ENCODE peak calls at places on chromosome 5, in ten cellular contexts. E, B, T, W, V, R, O, Q, F and S are unnamed samples. For H3K36me3, the result is how much of the 10 kb centered on the place peaks cover.

GRCh38 chr5:14908195-14908594 is 36.6 kb upstream of the ANKH start:
- DNase-seq in E (no peak), B (no peak), T (no peak), W (no peak), V (no peak), R (no peak), O (no peak), Q (no peak), F (no peak), S (no peak)

GRCh38 chr5:127844631-127845030 is 141.4 kb downstream of the CCDC192 start:
- DNase-seq in E (peak), B (no peak), T (no peak), W (no peak), V (no peak), R (no peak), O (peak), Q (no peak), F (no peak), S (no peak)

GRCh38 chr5:55035480-55035879 is 11.4 kb downstream of the GZMK start:
- DNase-seq in E (no peak), B (no peak), T (no peak), W (no peak), V (no peak), R (no peak), O (no peak), Q (no peak), F (no peak), S (no peak)

GRCh38 chr5:1750469-1750868 is 49.2 kb downstream of the MRPL36 start:
- DNase-seq in E (peak), B (peak), T (no peak), W (no peak), V (peak), R (no peak), O (no peak), Q (no peak), F (no peak), S (peak)

GRCh38 chr5:173946353-173946752 is 42.6 kb upstream of the C5orf47 start:
- DNase-seq in E (no peak), B (no peak), T (no peak), W (peak), V (no peak), R (no peak), O (no peak), Q (no peak), F (no peak), S (no peak)

GRCh38 chr5:124663101-124663506 is 83.3 kb downstream of the ZNF608 start:
- DNase-seq in E (no peak), B (no peak), T (no peak), W (peak), V (no peak), R (no peak), O (no peak), Q (no peak), F (no peak), S (no peak)

GRCh38 chr5:134177197-134178171 is 734 bp upstream of the SKP1 start:
- DNase-seq in E (peak), B (peak), T (peak), W (peak), V (peak), R (peak), O (peak), Q (peak), F (peak), S (peak)

GRCh38 chr5:170312666-170313065 is 15.1 kb upstream of the LCP2 start:
- DNase-seq in E (no peak), B (no peak), T (no peak), W (no peak), V (peak), R (no peak), O (no peak), Q (no peak), F (no peak), S (no peak)

GRCh38 chr5:112576298-112576925 is 157.3 kb upstream of the EPB41L4A start:
- DNase-seq in E (no peak), B (no peak), T (no peak), W (no peak), V (no peak), R (no peak), O (no peak), Q (no peak), F (no peak), S (peak)

GRCh38 chr5:74428275-74428674 is 212.3 kb downstream of the ENC1 start:
- DNase-seq in E (no peak), B (no peak), T (no peak), W (no peak), V (no peak), R (no peak), O (no peak), Q (no peak), F (no peak), S (no peak)

GRCh38 chr5:127838661-127839060 is 135.5 kb downstream of the CCDC192 start:
- DNase-seq in E (no peak), B (no peak), T (no peak), W (no peak), V (peak), R (no peak), O (no peak), Q (no peak), F (no peak), S (no peak)

GRCh38 chr5:39138892-39139291 is 64.7 kb upstream of the RICTOR start:
- DNase-seq in E (no peak), B (no peak), T (no peak), W (no peak), V (no peak), R (no peak), O (no peak), Q (no peak), F (no peak), S (no peak)

GRCh38 chr5:161431963-161432362 is 114.6 kb downstream of the GABRB2 start:
- DNase-seq in E (no peak), B (no peak), T (no peak), W (no peak), V (no peak), R (no peak), O (no peak), Q (no peak), F (no peak), S (no peak)

GRCh38 chr5:94433393-94434149 is 184.8 kb downstream of the KIAA0825 start:
- DNase-seq in E (peak), B (no peak), T (peak), W (peak), V (peak), R (no peak), O (no peak), Q (no peak), F (no peak), S (no peak)

GRCh38 chr5:72817076-72817476 is 615 bp downstream of the TNPO1 start:
- DNase-seq in E (peak), B (peak), T (peak), W (peak), V (peak), R (peak), O (peak), Q (no peak), F (peak), S (peak)

GRCh38 chr5:19256036-19256435 is 732.0 kb downstream of the CDH18 start:
- DNase-seq in E (no peak), B (no peak), T (no peak), W (no peak), V (no peak), R (no peak), O (no peak), Q (no peak), F (no peak), S (no peak)

GRCh38 chr5:173711466-173711865 is 95.0 kb upstream of the BOD1 start:
- DNase-seq in E (no peak), B (no peak), T (no peak), W (no peak), V (no peak), R (no peak), O (no peak), Q (no peak), F (no peak), S (no peak)

GRCh38 chr5:82406200-82406773 is 128.1 kb upstream of the RPS23 start:
- DNase-seq in E (no peak), B (no peak), T (no peak), W (no peak), V (peak), R (no peak), O (no peak), Q (no peak), F (no peak), S (no peak)

GRCh38 chr5:7813576-7813975 is 37.4 kb downstream of the CFAP90 start:
- DNase-seq in E (no peak), B (no peak), T (no peak), W (no peak), V (no peak), R (no peak), O (no peak), Q (no peak), F (no peak), S (no peak)

GRCh38 chr5:150781706-150782614 is 3.4 kb downstream of the SMIM3 start:
- DNase-seq in E (peak), B (no peak), T (peak), W (peak), V (no peak), R (no peak), O (peak), Q (no peak), F (no peak), S (no peak)

GRCh38 chr5:136213919-136214493 is 21.0 kb upstream of the SMIM32 start:
- DNase-seq in E (no peak), B (no peak), T (no peak), W (no peak), V (no peak), R (no peak), O (no peak), Q (no peak), F (no peak), S (no peak)

GRCh38 chr5:36777105-36777757 is 99.3 kb upstream of the NIPBL start:
- DNase-seq in E (no peak), B (no peak), T (peak), W (peak), V (no peak), R (peak), O (peak), Q (no peak), F (no peak), S (no peak)

GRCh38 chr5:115455241-115455640 is 89.3 kb downstream of the FEM1C start:
- DNase-seq in E (no peak), B (no peak), T (no peak), W (no peak), V (peak), R (no peak), O (no peak), Q (no peak), F (no peak), S (no peak)

GRCh38 chr5:160467555-160468418 is 46.1 kb downstream of the PTTG1 start:
- DNase-seq in E (peak), B (peak), T (peak), W (peak), V (peak), R (peak), O (peak), Q (peak), F (no peak), S (peak)

GRCh38 chr5:50710838-50711237 is 44.4 kb downstream of the PARP8 start:
- DNase-seq in E (no peak), B (no peak), T (no peak), W (no peak), V (no peak), R (no peak), O (no peak), Q (no peak), F (no peak), S (no peak)

GRCh38 chr5:50715001-50715400 is 48.6 kb downstream of the PARP8 start:
- DNase-seq in E (no peak), B (no peak), T (no peak), W (no peak), V (no peak), R (no peak), O (no peak), Q (no peak), F (no peak), S (no peak)

GRCh38 chr5:50712479-50712878 is 46.0 kb downstream of the PARP8 start:
- DNase-seq in E (no peak), B (no peak), T (no peak), W (no peak), V (no peak), R (peak), O (no peak), Q (no peak), F (no peak), S (no peak)

GRCh38 chr5:50709471-50709870 is 43.0 kb downstream of the PARP8 start:
- DNase-seq in E (no peak), B (no peak), T (no peak), W (no peak), V (no peak), R (no peak), O (no peak), Q (no peak), F (no peak), S (no peak)

GRCh38 chr5:50711280-50711679 is 44.8 kb downstream of the PARP8 start:
- DNase-seq in E (no peak), B (no peak), T (no peak), W (no peak), V (peak), R (peak), O (peak), Q (peak), F (no peak), S (no peak)
- TF ChIP-seq EP300 in E (no peak), B (no peak), T (no peak), W (no peak), V (no peak), R (no peak), O (no peak), Q (no peak), F (no peak), S (no peak)

DNA sequence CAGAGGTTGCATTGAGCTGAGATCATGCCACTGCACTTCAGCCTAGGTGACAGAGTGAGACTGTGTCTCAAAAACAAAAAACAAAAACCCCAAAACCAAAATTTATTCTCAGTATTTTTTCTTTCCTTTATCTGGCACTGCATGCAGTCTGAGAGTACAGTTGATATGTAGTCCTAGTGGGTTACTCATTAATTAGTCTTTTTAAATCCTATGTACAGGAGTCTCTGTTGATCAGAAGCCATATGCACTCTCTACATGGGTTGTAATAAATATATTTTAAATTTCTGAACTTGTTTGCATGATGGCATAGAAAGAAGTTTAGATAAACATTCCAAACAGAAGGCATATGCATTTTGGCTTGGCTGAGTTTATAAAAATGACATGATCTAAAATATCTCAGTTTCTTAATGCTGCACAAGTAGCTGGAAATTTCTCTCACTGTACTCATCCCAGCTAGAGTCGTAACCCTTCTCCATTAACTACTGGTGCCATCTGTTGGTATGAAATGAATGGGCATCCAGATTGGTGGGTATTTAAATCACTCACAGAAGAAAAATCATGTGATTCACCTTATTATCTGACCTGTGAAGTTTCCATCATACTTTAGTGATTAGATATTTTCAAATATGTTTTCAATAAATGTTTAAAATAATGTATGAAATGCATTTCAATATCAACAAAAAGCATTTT is 284.8 kb downstream of the CTNND2 start:
- DNase-seq in E (no peak), B (no peak), T (no peak), W (peak), V (no peak), R (no peak), O (no peak), Q (no peak), F (no peak), S (no peak)
- TF ChIP-seq CTCF in E (no peak), B (no peak), T (peak), W (peak), V (no peak), R (peak), O (no peak), Q (no peak), F (no peak), S (no peak)

DNA sequence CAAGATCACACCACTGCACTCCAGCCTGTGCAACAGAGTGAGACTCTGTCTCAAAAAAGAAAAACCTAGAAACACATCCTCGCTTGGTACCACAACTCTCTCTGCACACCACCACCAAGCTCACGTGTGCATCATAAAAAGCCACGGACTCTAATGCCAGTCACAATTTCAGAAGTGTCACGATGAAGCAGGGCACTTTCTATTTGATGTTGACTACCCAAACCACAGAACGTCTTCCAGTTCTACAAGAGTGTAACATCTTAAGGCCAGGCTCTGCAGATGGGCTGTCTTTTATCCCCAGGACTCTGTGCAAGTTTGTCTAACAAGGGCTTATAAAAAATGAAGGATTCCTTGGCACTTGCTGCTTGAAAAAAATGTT is 22.9 kb downstream of the GFPT2 start:
- DNase-seq in E (no peak), B (no peak), T (no peak), W (no peak), V (no peak), R (no peak), O (no peak), Q (no peak), F (no peak), S (no peak)
- H3K36me3 ChIP-seq in E (under half), B (under half), T (under half), W (under half), V (under half), R (under half), O (under half), Q (under half), F (under half), S (under half)

DNA sequence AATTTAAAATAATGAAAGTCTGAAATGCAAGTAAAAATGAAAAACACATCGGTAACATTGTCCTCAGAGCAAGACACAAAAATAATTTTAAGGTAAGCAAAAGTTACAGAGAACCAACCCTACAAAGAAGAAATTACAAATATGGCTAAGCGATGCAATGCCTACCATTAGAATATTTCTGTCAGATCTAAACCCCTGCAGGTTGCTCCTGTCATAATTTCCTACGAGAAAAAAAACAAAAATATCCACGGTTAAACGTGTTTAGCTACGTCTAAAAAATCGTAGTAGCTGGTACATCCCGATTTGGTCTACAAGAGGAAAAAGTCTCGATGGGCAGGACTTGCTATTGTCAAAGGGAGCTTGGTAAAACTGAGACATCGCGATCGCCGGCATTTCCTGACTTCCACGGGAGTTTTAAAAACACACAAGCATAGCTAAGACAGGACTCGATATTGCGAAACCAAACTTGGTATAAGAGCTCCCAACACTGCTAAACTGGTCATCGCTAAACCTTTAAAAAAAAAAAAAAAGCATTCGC is 1.1 kb upstream of the ANXA2R start:
- DNase-seq in E (no peak), B (no peak), T (no peak), W (no peak), V (peak), R (no peak), O (peak), Q (no peak), F (no peak), S (peak)
- TF ChIP-seq EP300 in E (no peak), B (no peak), T (no peak), W (no peak), V (no peak), R (no peak), O (no peak), Q (no peak), F (no peak), S (no peak)

GRCh38 chr5:57383093-57383861 is 99.3 kb downstream of the ACTBL2 start:
- DNase-seq in E (no peak), B (no peak), T (no peak), W (peak), V (no peak), R (peak), O (no peak), Q (no peak), F (peak), S (no peak)
- TF ChIP-seq CTCF in E (no peak), B (no peak), T (no peak), W (no peak), V (no peak), R (peak), O (no peak), Q (no peak), F (no peak), S (no peak)

GRCh38 chr5:123033157-123033671 is 3.3 kb downstream of the PPIC start:
- DNase-seq in E (no peak), B (no peak), T (no peak), W (peak), V (no peak), R (no peak), O (no peak), Q (no peak), F (no peak), S (no peak)

GRCh38 chr5:123028222-123028621 is 8.3 kb downstream of the PPIC start:
- DNase-seq in E (no peak), B (no peak), T (no peak), W (no peak), V (no peak), R (no peak), O (no peak), Q (no peak), F (no peak), S (no peak)
- H3K36me3 ChIP-seq in E (under half), B (under half), T (under half), W (under half), V (under half), R (under half), O (under half), Q (under half), F (under half), S (under half)

DNA sequence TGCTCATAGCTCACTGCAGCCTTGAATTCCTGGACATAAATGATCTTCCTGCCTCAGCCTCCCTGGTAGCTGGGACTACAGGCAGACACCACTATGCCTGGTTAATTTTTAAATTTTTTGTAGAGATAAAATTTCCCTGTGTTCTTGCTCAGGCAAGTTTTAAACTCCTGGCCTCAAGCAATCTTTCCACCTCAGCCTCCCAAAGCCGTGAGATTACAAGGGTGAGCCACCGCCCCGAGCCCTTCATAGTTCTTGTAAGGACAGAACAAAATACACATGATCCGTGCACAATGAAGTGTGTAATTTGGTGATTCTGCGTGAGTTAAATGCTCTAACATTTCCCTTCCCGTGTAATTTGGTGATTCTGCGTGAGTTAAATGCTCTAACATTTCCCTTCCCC is 27.7 kb upstream of the MYO10 start:
- DNase-seq in E (no peak), B (no peak), T (no peak), W (no peak), V (no peak), R (no peak), O (no peak), Q (no peak), F (no peak), S (no peak)
- TF ChIP-seq EP300 in E (no peak), B (no peak), T (no peak), W (no peak), V (no peak), R (no peak), O (no peak), Q (no peak), F (no peak), S (no peak)